ENCODE peak calls at places on chromosomes 5 and 9, in nine cellular contexts. U, R, J, X, M, Q, O, L and E are unnamed samples. For H3K36me3, the result is how much of the 10 kb centered on the place peaks cover.

GRCh38 chr5:177133845-177134652 is 476 bp downstream of the NSD1 start:
- DNase-seq in U (peak), R (peak), J (no peak), X (no peak), M (peak), Q (no peak), O (peak), L (peak), E (no peak)

GRCh38 chr5:34751807-34752736 is 86.9 kb upstream of the TTC23L start:
- DNase-seq in U (no peak), R (no peak), J (no peak), X (no peak), M (no peak), Q (no peak), O (no peak), L (no peak), E (no peak)

GRCh38 chr5:124973613-124974130 is 227.2 kb upstream of the ZNF608 start:
- DNase-seq in U (no peak), R (no peak), J (no peak), X (no peak), M (no peak), Q (no peak), O (no peak), L (no peak), E (no peak)

GRCh38 chr5:150245111-150245789 is 44.3 kb downstream of the CAMK2A start:
- DNase-seq in U (peak), R (no peak), J (no peak), X (no peak), M (no peak), Q (no peak), O (peak), L (no peak), E (no peak)

GRCh38 chr5:15702102-15702501 is 202.1 kb downstream of the FBXL7 start:
- DNase-seq in U (peak), R (no peak), J (peak), X (no peak), M (no peak), Q (no peak), O (no peak), L (no peak), E (no peak)

GRCh38 chr9:26947736-26948135 is 694 bp upstream of the PLAA start:
- DNase-seq in U (no peak), R (no peak), J (no peak), X (no peak), M (no peak), Q (no peak), O (no peak), L (no peak), E (no peak)

GRCh38 chr5:73939535-73939934 is 313.5 kb downstream of the ARHGEF28 start:
- DNase-seq in U (no peak), R (no peak), J (no peak), X (no peak), M (no peak), Q (no peak), O (peak), L (no peak), E (no peak)

GRCh38 chr9:69173891-69174644 is at the start of gene TJP2:
- DNase-seq in U (peak), R (peak), J (peak), X (no peak), M (peak), Q (peak), O (peak), L (peak), E (peak)

GRCh38 chr9:65404232-65405006 is 119.4 kb upstream of the FOXD4L5 start:
- DNase-seq in U (no peak), R (no peak), J (no peak), X (no peak), M (no peak), Q (no peak), O (no peak), L (no peak), E (no peak)

GRCh38 chr5:160470437-160471341 is 49.0 kb downstream of the PTTG1 start:
- DNase-seq in U (no peak), R (peak), J (peak), X (no peak), M (no peak), Q (no peak), O (no peak), L (no peak), E (no peak)

GRCh38 chr5:146890733-146891440 is 12.3 kb upstream of the PPP2R2B start:
- DNase-seq in U (no peak), R (no peak), J (no peak), X (no peak), M (no peak), Q (no peak), O (no peak), L (no peak), E (no peak)

GRCh38 chr9:4769321-4770080 is 23.2 kb upstream of the RCL1 start:
- DNase-seq in U (no peak), R (no peak), J (peak), X (no peak), M (no peak), Q (no peak), O (no peak), L (no peak), E (no peak)

GRCh38 chr5:58156977-58157701 is 302.7 kb downstream of the PLK2 start:
- DNase-seq in U (no peak), R (no peak), J (peak), X (no peak), M (no peak), Q (no peak), O (no peak), L (no peak), E (no peak)

GRCh38 chr5:172798422-172799215 is 27.6 kb upstream of the DUSP1 start:
- DNase-seq in U (peak), R (no peak), J (peak), X (no peak), M (no peak), Q (no peak), O (no peak), L (peak), E (no peak)

GRCh38 chr5:6496207-6496584 is 47.5 kb downstream of the UBE2QL1 start:
- DNase-seq in U (no peak), R (no peak), J (no peak), X (no peak), M (no peak), Q (no peak), O (no peak), L (no peak), E (no peak)

GRCh38 chr9:90903731-90904422 is 102.3 kb downstream of the SYK start:
- DNase-seq in U (no peak), R (no peak), J (no peak), X (no peak), M (no peak), Q (no peak), O (no peak), L (no peak), E (no peak)
- H3K27ac ChIP-seq in U (no peak), R (no peak), J (no peak), X (no peak), M (no peak), Q (no peak), O (no peak), L (no peak), E (no peak)

GRCh38 chr9:111276723-111277122 is 53.3 kb downstream of the OR2K2 start:
- DNase-seq in U (no peak), R (no peak), J (no peak), X (no peak), M (no peak), Q (no peak), O (no peak), L (no peak), E (no peak)
- H3K4me3 ChIP-seq in U (no peak), R (no peak), J (no peak), X (no peak), M (no peak), Q (no peak), O (no peak), L (no peak), E (peak)

DNA sequence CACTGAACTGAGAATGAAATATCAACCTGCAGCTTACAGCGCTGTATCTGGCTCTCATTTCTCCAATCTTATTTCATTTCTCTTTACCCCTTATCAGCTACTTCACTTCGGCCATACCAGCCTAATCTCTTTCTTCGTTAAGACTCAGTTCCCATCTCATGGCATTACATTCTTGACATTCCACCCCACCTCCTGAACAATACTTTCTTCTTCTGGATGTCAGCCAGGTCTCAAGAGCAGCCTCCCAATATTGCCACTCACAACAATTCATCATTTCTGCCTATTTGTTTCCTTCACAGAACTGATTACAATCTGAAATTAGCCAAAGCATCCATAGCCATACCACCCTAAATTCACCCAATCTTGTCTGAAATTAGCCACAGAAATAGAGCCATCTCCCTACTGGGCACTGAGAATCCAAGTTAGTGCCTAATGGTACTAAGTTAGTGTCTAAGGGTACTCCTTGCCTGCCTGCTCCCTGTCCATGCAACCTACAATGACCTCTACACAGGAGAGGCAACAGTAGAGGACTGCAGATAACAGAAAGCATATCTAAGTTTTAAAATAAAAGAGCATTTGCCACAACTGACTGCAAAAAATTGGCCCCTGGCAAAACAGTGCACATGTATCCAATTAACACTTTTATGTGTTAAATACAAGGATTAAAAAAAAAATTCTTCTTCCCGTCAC is 35.2 kb downstream of the SETX start:
- DNase-seq in U (no peak), R (no peak), J (peak), X (no peak), M (no peak), Q (no peak), O (peak), L (no peak), E (no peak)
- H3K36me3 ChIP-seq in U (under half), R (half or more), J (under half), X (under half), M (under half), Q (under half), O (under half), L (under half), E (under half)

GRCh38 chr5:18720002-18720401 is 1085.7 kb downstream of the TAF11L14 start:
- DNase-seq in U (no peak), R (no peak), J (no peak), X (no peak), M (no peak), Q (no peak), O (no peak), L (no peak), E (no peak)
- H3K27ac ChIP-seq in U (no peak), R (no peak), J (no peak), X (no peak), M (no peak), Q (no peak), O (no peak), L (no peak), E (no peak)